ENCODE peak calls at places on chromosomes 12 and 14, in six cellular contexts. D is A549, F is HCT116, G is SK-N-SH, V is GM23338, M is K562. J is an unnamed sample.

GRCh38 chr12:67915335-67915851 is 73.9 kb upstream of the IFNG-AS1 start:
- DNase-seq in F (no peak), V (no peak), D (no peak), G (no peak), M (no peak), J (no peak)

GRCh38 chr14:103624860-103625259 is 4.2 kb upstream of the KLC1 start:
- DNase-seq in D (peak; percentile 62), F (peak; percentile 56), V (no peak), M (no peak), G (peak; percentile 33), J (no peak)

GRCh38 chr12:91920276-91920675 is 225.4 kb downstream of the BTG1 start:
- DNase-seq in G (peak; percentile 11), F (no peak), D (no peak), M (peak; percentile 27), V (no peak), J (no peak)

GRCh38 chr14:51093371-51094281 is 1.3 kb downstream of the TRIM9 start:
- DNase-seq in V (peak; percentile 78), F (no peak), G (peak; percentile 80), D (peak; percentile 76), M (no peak), J (no peak)

GRCh38 chr14:92783813-92784431 is 10.2 kb upstream of the GOLGA5 start:
- DNase-seq in V (peak; percentile 56), G (peak; percentile 44), F (peak; percentile 62), D (peak; percentile 69), M (peak; percentile 26), J (no peak)

GRCh38 chr12:85279449-85280137 is 427 bp upstream of the ALX1 start:
- DNase-seq in M (no peak), D (no peak), G (peak; percentile 54), V (peak; percentile 50), F (no peak), J (no peak)

GRCh38 chr14:41362134-41362533 is 244.5 kb upstream of the LRFN5 start:
- DNase-seq in V (peak; percentile 58), G (no peak), M (no peak), D (no peak), F (no peak), J (no peak)

GRCh38 chr12:115049617-115050016 is 365.6 kb upstream of the TBX3 start:
- DNase-seq in V (no peak), F (no peak), G (no peak), M (no peak), D (no peak), J (no peak)

GRCh38 chr12:71799105-71799504 is 40.5 kb upstream of the TBC1D15 start:
- DNase-seq in V (peak; percentile 16), D (no peak), F (no peak), M (no peak), G (no peak), J (no peak)

GRCh38 chr12:117857632-117858274 is 111.0 kb downstream of the KSR2 start:
- DNase-seq in F (no peak), D (peak; percentile 70), M (peak; percentile 63), G (peak; percentile 71), V (peak; percentile 91), J (peak; percentile 23)

GRCh38 chr12:122460641-122461040 is 38.2 kb upstream of the CLIP1 start:
- DNase-seq in F (no peak), V (no peak), G (no peak), D (no peak), M (no peak), J (no peak)

GRCh38 chr12:102249073-102249854 is 51.6 kb upstream of the PMCH start:
- DNase-seq in V (no peak), F (no peak), D (no peak), M (no peak), G (no peak), J (no peak)

GRCh38 chr14:61188196-61188595 is 92.9 kb downstream of the TMEM30B start:
- DNase-seq in F (no peak), D (peak; percentile 43), V (peak; percentile 77), M (no peak), G (no peak), J (no peak)

GRCh38 chr12:118053071-118053985 is 7.7 kb downstream of the WSB2 start:
- DNase-seq in D (no peak), F (no peak), M (no peak), V (no peak), G (no peak), J (no peak)

GRCh38 chr14:41663478-41663845 is 56.8 kb downstream of the LRFN5 start:
- DNase-seq in F (no peak), D (no peak), M (no peak), V (no peak), G (no peak), J (no peak)

GRCh38 chr14:23385840-23386657 is 9.2 kb downstream of the CMTM5 start:
- DNase-seq in V (peak; percentile 18), D (no peak), G (no peak), M (no peak), F (no peak), J (no peak)

GRCh38 chr14:93619176-93619793 is 169.0 kb downstream of the PRIMA1 start:
- DNase-seq in G (peak; percentile 47), V (peak; percentile 78), M (peak; percentile 25), D (peak; percentile 33), F (peak; percentile 48), J (peak; percentile 30)

GRCh38 chr12:121156365-121156764 is 23.7 kb downstream of the P2RX7 start:
- DNase-seq in G (no peak), M (no peak), V (no peak), D (no peak), F (no peak), J (no peak)

GRCh38 chr12:103529306-103529705 is 33.5 kb upstream of the C12orf42 start:
- DNase-seq in F (no peak), G (no peak), M (no peak), D (no peak), V (no peak), J (no peak)

DNA sequence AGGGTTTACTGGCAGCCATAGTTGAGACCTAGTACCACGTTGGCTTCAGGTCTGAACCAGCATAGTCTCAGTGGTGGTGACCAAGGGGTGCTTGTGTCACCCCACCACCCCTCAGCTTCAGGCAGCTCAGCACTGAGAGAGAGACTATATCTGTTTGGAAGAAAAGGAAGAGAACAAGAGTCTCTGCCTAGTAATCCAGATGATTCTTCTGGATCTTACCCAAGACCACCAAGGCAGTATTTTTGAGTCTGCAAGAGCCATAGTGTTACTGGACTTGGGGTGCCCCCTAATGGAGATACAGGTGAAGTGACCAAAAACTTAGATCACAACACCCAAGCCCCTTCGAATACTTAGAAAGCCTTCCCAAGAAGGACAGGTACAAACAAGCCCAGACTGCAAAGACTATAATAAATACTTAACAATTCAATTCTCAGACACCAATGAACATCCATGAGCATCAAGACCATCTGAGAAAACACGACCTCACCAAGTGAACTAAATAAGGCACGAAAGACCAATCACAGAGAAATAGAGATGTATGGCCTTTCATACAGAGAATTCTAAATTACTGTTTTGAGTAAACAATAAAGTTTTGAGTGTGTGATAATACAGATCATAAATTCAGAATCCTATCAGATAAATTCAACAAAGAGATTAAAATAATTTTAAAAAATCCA is 107.0 kb downstream of the HELB start:
- DNase-seq in F (peak; percentile 57), D (no peak), V (peak; percentile 84), M (peak; percentile 10), G (peak; percentile 24), J (peak; percentile 74)
- TF ChIP-seq REST in F (no peak), D (no peak), V (no peak), M (no peak), G (no peak), J (no peak)

GRCh38 chr14:99756796-99757195 is 36.4 kb upstream of the EML1 start:
- DNase-seq in D (no peak), F (no peak), G (no peak), M (no peak), V (no peak), J (no peak)
- H3K27ac ChIP-seq in D (peak overlapping the region; percentile 83), F (no peak overlapping the region), G (no peak overlapping the region), M (no peak overlapping the region), V (no peak overlapping the region), J (no peak overlapping the region)

GRCh38 chr12:49230176-49230575 is 34.7 kb upstream of the TUBA1C start:
- DNase-seq in F (no peak), D (no peak), G (no peak), M (no peak), V (no peak), J (no peak)

GRCh38 chr12:49233842-49234526 is 30.9 kb upstream of the TUBA1C start:
- DNase-seq in F (no peak), M (peak; percentile 44), D (no peak), V (peak; percentile 31), G (no peak), J (peak; percentile 99)

GRCh38 chr12:49230810-49231209 is 34.1 kb upstream of the TUBA1C start:
- DNase-seq in D (no peak), G (no peak), M (no peak), F (no peak), V (no peak), J (peak; percentile 61)

GRCh38 chr12:49231881-49232650 is 32.8 kb upstream of the TUBA1C start:
- DNase-seq in D (no peak), F (no peak), V (no peak), G (no peak), M (no peak), J (no peak)

GRCh38 chr12:49232940-49233841 is 31.7 kb upstream of the TUBA1C start:
- DNase-seq in G (peak; percentile 64), V (peak; percentile 77), M (peak; percentile 89), D (no peak), F (no peak), J (peak; percentile 28)
- TF ChIP-seq REST in G (no peak), V (no peak), M (no peak), D (no peak), F (no peak), J (no peak)

GRCh38 chr14:65230287-65230728 is 128.0 kb upstream of the MAX start:
- DNase-seq in V (no peak), M (peak; percentile 36), F (no peak), D (no peak), G (peak; percentile 68), J (no peak)
- H3K27ac ChIP-seq in V (no peak overlapping the region), M (peak overlapping the region; percentile 67), F (peak overlapping the region; percentile 54), D (peak overlapping the region; percentile 69), G (peak overlapping the region; percentile 97), J (no peak overlapping the region)

DNA sequence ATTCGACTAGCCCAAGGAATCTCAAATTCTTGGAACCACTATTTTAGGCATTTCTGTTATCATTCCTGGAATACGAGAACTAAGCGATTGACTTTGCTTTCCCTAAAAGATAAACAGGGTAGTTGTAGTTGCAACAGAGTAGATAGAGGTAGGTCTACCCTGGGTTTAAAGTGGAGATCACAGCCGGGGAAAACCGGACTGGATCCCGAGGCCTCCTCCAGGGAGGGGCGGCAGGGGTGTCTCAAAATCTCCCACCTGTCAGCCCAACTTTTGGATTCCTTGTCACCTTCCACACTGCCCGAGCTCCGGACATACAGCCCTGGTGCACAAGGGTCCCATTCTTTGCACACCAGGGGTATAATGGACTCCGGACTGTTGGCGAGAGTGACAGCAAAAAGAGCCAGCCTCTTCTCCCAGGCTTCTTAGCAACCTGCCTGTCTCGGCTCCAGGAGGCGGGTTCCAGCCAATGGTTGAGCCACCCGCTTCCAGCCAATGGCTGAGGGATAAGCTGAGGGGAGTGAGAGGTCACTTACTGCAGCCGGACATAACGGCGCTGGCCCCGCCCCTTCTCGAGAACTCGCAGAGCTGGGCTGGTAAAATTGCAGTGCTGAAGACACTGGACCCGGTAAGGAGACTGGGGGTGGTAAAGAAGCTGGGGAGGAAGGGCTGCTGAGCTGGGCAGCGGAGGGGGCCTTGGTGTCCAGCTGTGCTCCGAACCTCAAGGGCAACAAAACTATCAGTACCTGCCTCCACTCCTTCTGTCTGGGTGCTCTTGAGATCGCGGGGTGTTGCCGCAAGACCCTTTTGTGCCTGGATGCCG is at the start of gene SUOX:
- DNase-seq in D (peak; percentile 100), M (peak; percentile 99), G (peak; percentile 96), V (peak; percentile 99), F (peak; percentile 93), J (peak; percentile 96)
- TF ChIP-seq REST in D (no peak), M (no peak), G (no peak), V (no peak), F (no peak), J (no peak)